ENCODE peak calls at places on chromosomes 6 and 20, in six cellular contexts. T is CD8-positive, alpha-beta T cell; X is body of pancreas; Z is type B pancreatic cell; W is right atrium auricular region; G is AG09309. J is an unnamed sample.

GRCh38 chr6:162099685-162100084 is 627.9 kb downstream of the PRKN start:
- DNase-seq in T (no peak), X (no peak), Z (no peak), W (no peak), G (peak; percentile 1), J (peak; percentile 30)

GRCh38 chr20:25227317-25227831 is 20.5 kb upstream of the PYGB start:
- DNase-seq in T (no peak), X (no peak), Z (no peak), W (peak; percentile 77), G (no peak), J (no peak)

GRCh38 chr6:28953039-28953872 is 29.5 kb upstream of the TRIM27 start:
- DNase-seq in T (peak; percentile 21), X (peak; percentile 57), Z (no peak), W (no peak), G (no peak), J (peak; percentile 33)

GRCh38 chr20:51532577-51533191 is 9.8 kb downstream of the NFATC2 start:
- DNase-seq in T (no peak), X (no peak), Z (no peak), W (no peak), G (no peak), J (no peak)

GRCh38 chr6:9408718-9409117 is 973.4 kb upstream of the SLC35B3 start:
- DNase-seq in T (no peak), X (no peak), Z (no peak), W (no peak), G (no peak), J (no peak)

GRCh38 chr6:1027109-1027794 is 284.6 kb upstream of the FOXQ1 start:
- DNase-seq in T (no peak), X (no peak), Z (no peak), W (no peak), G (peak; percentile 48), J (no peak)

GRCh38 chr6:108596947-108597346 is 36.2 kb downstream of the FOXO3 start:
- DNase-seq in T (no peak), X (no peak), Z (no peak), W (no peak), G (no peak), J (no peak)

GRCh38 chr20:19903168-19903676 is 113.9 kb upstream of the NAA20 start:
- DNase-seq in T (no peak), X (no peak), Z (no peak), W (peak; percentile 67), G (no peak), J (peak; percentile 39)

GRCh38 chr6:28914941-28915340 is 8.8 kb downstream of the TRIM27 start:
- DNase-seq in T (no peak), X (no peak), Z (no peak), W (no peak), G (no peak), J (no peak)

GRCh38 chr20:57429579-57430202 is 38.5 kb downstream of the RBM38 start:
- DNase-seq in T (no peak), X (no peak), Z (no peak), W (no peak), G (no peak), J (no peak)

GRCh38 chr6:132359891-132360290 is 41.4 kb downstream of the MOXD1 start:
- DNase-seq in T (no peak), X (no peak), Z (no peak), W (no peak), G (no peak), J (no peak)

DNA sequence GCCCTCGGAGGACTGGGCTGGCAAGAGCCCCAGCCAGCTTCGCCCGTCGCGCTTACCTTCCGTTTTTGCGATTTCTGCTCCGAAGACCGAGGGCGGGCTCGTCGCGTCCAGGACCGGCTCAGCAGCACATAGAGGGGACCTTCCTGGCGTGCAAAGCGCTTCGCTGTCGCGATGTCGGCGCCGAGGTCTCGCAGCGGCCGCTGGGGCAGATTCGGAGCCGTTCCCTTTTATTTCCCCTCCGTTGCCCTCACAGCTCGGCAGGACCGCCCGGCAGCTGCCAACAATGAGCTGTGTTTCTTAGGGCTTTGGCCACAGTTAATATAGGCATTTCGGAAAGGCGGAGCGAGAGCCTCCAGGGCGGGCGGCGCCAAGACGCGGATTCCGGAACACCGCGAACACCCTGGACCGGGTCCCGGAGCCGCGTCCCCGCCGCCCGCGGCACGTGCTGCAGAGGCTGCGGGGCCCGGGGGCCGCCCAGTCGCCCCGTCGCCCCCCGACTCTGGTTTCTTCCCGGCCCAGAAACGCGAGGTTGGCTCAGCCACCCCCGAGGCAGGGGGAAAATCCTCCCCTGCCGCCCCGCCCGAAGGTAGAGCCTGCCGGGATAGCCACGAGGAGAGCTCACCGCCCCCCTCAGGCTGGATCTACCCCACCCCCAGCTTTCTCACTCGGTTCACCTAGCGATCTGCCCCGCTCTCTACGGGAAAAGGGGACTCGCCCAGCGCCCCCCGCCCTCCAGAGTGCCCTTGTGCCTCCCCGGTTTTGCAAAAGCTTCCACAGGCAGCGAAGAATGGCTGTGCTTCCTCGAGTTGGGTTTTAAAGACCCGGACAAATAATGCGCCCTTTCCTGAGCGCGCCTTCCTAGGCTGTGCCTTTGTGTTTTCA is at the start of gene CITED2:
- DNase-seq in T (peak; percentile 89), X (peak; percentile 95), Z (peak; percentile 94), W (peak; percentile 97), G (peak; percentile 94), J (peak; percentile 94)
- TF ChIP-seq CTCF in T (no peak), X (peak; percentile 38), Z (peak; percentile 56), W (peak; percentile 50), G (no peak), J (no peak)

GRCh38 chr6:62891065-62891647 is 320.1 kb upstream of the FKBP1C start:
- DNase-seq in T (no peak), X (no peak), Z (no peak), W (no peak), G (no peak), J (no peak)
- TF ChIP-seq CTCF in T (no peak), X (peak; percentile 43), Z (peak; percentile 87), W (peak; percentile 41), G (no peak), J (no peak)

GRCh38 chr6:109793793-109794192 is 102.7 kb downstream of the FIG4 start:
- DNase-seq in T (no peak), X (no peak), Z (no peak), W (peak; percentile 64), G (peak; percentile 83), J (peak; percentile 29)
- TF ChIP-seq CTCF in T (no peak), X (no peak), Z (no peak), W (no peak), G (no peak), J (no peak)

GRCh38 chr6:118012944-118013343 is 105.9 kb downstream of the SLC35F1 start:
- DNase-seq in T (no peak), X (peak; percentile 13), Z (no peak), W (no peak), G (no peak), J (no peak)
- TF ChIP-seq CTCF in T (no peak), X (no peak), Z (no peak), W (no peak), G (no peak), J (no peak)

J was measured in lung.